ENCODE peak calls at places on chromosomes 3 and 15, in four cellular contexts. One of them, this sample, is unnamed.

GRCh38 chr3:158725348-158725966 is 6.8 kb downstream of the RARRES1 start:
- DNase-seq in uterus: peak
- DNase-seq in AG04450: peak
- DNase-seq in substantia nigra: no peak
- DNase-seq in this sample: peak

GRCh38 chr3:152328841-152329240 is 60.1 kb downstream of the MBNL1 start:
- DNase-seq in uterus: no peak
- DNase-seq in substantia nigra: no peak
- DNase-seq in AG04450: peak
- DNase-seq in this sample: peak

GRCh38 chr3:113268917-113269316 is 57.6 kb downstream of the BOC start:
- DNase-seq in uterus: no peak
- DNase-seq in substantia nigra: no peak
- DNase-seq in AG04450: no peak
- DNase-seq in this sample: no peak

GRCh38 chr3:115667175-115668065 is 44.1 kb downstream of the GAP43 start:
- DNase-seq in AG04450: no peak
- DNase-seq in uterus: no peak
- DNase-seq in substantia nigra: no peak
- DNase-seq in this sample: peak

GRCh38 chr15:56244811-56245576 is 1.3 kb upstream of the RFX7 start:
- DNase-seq in substantia nigra: peak
- DNase-seq in uterus: peak
- DNase-seq in AG04450: no peak
- DNase-seq in this sample: no peak

GRCh38 chr3:135125171-135125801 is 330.2 kb downstream of the EPHB1 start:
- DNase-seq in substantia nigra: no peak
- DNase-seq in AG04450: no peak
- DNase-seq in uterus: no peak
- DNase-seq in this sample: no peak

GRCh38 chr3:122975163-122975923 is 52.2 kb downstream of the SEMA5B start:
- DNase-seq in AG04450: no peak
- DNase-seq in substantia nigra: peak
- DNase-seq in uterus: peak
- DNase-seq in this sample: no peak

GRCh38 chr3:139358857-139359562 is 15.2 kb downstream of the MRPS22 start:
- DNase-seq in uterus: no peak
- DNase-seq in substantia nigra: no peak
- DNase-seq in AG04450: no peak
- DNase-seq in this sample: no peak

GRCh38 chr15:52362497-52362896 is 66.9 kb upstream of the MYO5C start:
- DNase-seq in AG04450: no peak
- DNase-seq in uterus: no peak
- DNase-seq in substantia nigra: no peak
- DNase-seq in this sample: peak

GRCh38 chr3:149044329-149045083 is 41.8 kb downstream of the HLTF start:
- DNase-seq in AG04450: no peak
- DNase-seq in substantia nigra: no peak
- DNase-seq in uterus: no peak
- DNase-seq in this sample: no peak

GRCh38 chr15:76793162-76793561 is 112.0 kb downstream of the SCAPER start:
- DNase-seq in uterus: no peak
- DNase-seq in substantia nigra: no peak
- DNase-seq in AG04450: no peak
- DNase-seq in this sample: no peak

GRCh38 chr3:151085889-151086483 is 522 bp downstream of the MED12L start:
- DNase-seq in substantia nigra: peak
- DNase-seq in uterus: no peak
- DNase-seq in AG04450: no peak
- DNase-seq in this sample: no peak

GRCh38 chr15:88949734-88950400 is 36.7 kb upstream of the MFGE8 start:
- DNase-seq in uterus: no peak
- DNase-seq in substantia nigra: no peak
- DNase-seq in AG04450: no peak
- DNase-seq in this sample: no peak

GRCh38 chr15:70018646-70019600 is 78.8 kb downstream of the TLE3 start:
- DNase-seq in uterus: no peak
- DNase-seq in AG04450: no peak
- DNase-seq in substantia nigra: no peak
- DNase-seq in this sample: no peak

GRCh38 chr3:130820976-130821375 is 72.9 kb upstream of the ATP2C1 start:
- DNase-seq in uterus: no peak
- DNase-seq in substantia nigra: no peak
- DNase-seq in AG04450: no peak
- DNase-seq in this sample: peak

GRCh38 chr3:74075213-74075612 is 450.5 kb upstream of the PDZRN3 start:
- DNase-seq in AG04450: no peak
- DNase-seq in uterus: no peak
- DNase-seq in substantia nigra: no peak
- DNase-seq in this sample: no peak

GRCh38 chr3:10185804-10186762 is 21.4 kb downstream of the IRAK2 start:
- DNase-seq in uterus: no peak
- DNase-seq in AG04450: no peak
- DNase-seq in substantia nigra: no peak
- DNase-seq in this sample: no peak

GRCh38 chr3:31417486-31417885 is 115.2 kb upstream of the STT3B start:
- DNase-seq in AG04450: no peak
- DNase-seq in uterus: no peak
- DNase-seq in substantia nigra: no peak
- DNase-seq in this sample: no peak

GRCh38 chr15:49644364-49644794 is 23.5 kb downstream of the DTWD1 start:
- DNase-seq in uterus: peak
- DNase-seq in AG04450: no peak
- DNase-seq in substantia nigra: no peak
- DNase-seq in this sample: no peak

GRCh38 chr3:57152761-57153160 is 12.4 kb downstream of the IL17RD start:
- DNase-seq in AG04450: no peak
- DNase-seq in uterus: no peak
- DNase-seq in substantia nigra: no peak
- DNase-seq in this sample: no peak

GRCh38 chr3:149615731-149616221 is 42.0 kb downstream of the WWTR1 start:
- DNase-seq in substantia nigra: no peak
- DNase-seq in uterus: no peak
- DNase-seq in AG04450: no peak
- DNase-seq in this sample: no peak

GRCh38 chr3:139377378-139377777 is 12.1 kb downstream of the COPB2 start:
- DNase-seq in substantia nigra: no peak
- DNase-seq in AG04450: no peak
- DNase-seq in uterus: no peak
- DNase-seq in this sample: no peak

GRCh38 chr15:44706946-44707636 is 4.0 kb downstream of the PATL2 start:
- DNase-seq in AG04450: no peak
- DNase-seq in uterus: no peak
- DNase-seq in substantia nigra: no peak
- DNase-seq in this sample: peak

GRCh38 chr3:124395165-124395564 is 335.1 kb upstream of the UMPS start:
- DNase-seq in uterus: no peak
- DNase-seq in AG04450: no peak
- DNase-seq in substantia nigra: no peak
- DNase-seq in this sample: no peak
- H3K27ac ChIP-seq in uterus: no peak
- H3K27ac ChIP-seq in AG04450: no peak
- H3K27ac ChIP-seq in substantia nigra: no peak
- H3K27ac ChIP-seq in this sample: no peak

DNA sequence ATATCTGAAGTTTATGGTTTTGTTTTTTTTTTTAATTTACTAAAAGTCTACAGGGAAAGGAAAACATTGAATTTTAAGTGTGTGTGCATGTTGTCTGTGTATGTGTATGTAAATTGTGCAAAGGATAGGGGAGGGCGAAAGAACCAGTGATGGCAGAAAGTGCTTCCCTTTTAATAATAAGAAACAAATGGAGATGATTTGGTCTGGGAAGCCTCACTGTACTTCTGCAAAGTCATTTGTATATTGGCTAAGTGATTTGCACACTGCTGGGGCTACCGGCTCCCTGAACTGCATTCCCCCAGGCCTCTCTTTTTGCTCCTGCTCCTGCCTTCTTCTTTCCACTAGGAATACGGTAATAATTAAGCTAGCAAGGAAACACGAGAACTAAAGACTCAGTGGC is 101.2 kb downstream of the CD47 start:
- DNase-seq in uterus: no peak
- DNase-seq in AG04450: no peak
- DNase-seq in substantia nigra: no peak
- DNase-seq in this sample: no peak
- H3K27ac ChIP-seq in uterus: no peak
- H3K27ac ChIP-seq in AG04450: no peak
- H3K27ac ChIP-seq in substantia nigra: no peak
- H3K27ac ChIP-seq in this sample: no peak

GRCh38 chr3:111548060-111548459 is 6.1 kb downstream of the CD96 start:
- DNase-seq in uterus: no peak
- DNase-seq in substantia nigra: no peak
- DNase-seq in AG04450: no peak
- DNase-seq in this sample: no peak
- H3K27ac ChIP-seq in uterus: no peak
- H3K27ac ChIP-seq in substantia nigra: no peak
- H3K27ac ChIP-seq in AG04450: no peak
- H3K27ac ChIP-seq in this sample: no peak

DNA sequence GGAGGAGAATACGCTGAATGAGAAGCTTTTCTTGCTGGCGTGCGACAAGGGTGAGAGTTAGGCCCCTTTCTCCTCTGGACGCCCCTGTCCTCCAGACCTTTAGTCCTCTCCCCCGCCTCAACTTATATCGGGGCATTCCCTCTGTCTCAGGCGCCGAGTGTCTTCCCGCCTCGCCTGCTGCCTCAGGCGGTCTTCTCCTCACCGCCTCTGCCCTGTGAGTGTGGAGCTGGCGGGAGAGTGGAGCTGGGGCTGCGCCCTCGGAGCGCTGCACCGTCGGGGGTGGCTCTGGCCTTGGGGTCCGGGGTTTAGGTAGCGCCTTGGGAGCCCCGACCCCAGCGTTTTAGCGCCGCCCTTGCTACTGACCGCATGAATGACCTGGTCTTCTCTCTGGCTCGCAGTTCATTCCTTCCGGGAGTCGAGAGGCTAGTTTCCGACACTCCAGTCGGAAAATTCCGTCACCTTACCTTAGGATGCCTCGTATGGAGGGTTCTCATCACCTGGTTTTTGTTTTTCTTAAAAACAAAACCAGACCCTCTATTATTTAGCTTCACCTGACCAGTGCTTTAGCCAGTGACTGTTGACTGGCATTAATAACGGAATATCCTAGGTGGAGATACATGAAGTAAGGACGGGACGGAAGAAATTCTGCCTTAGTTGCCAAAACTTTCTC is 983 bp downstream of the TRPC1 start:
- DNase-seq in uterus: peak
- DNase-seq in substantia nigra: peak
- DNase-seq in AG04450: no peak
- DNase-seq in this sample: no peak
- H3K27ac ChIP-seq in uterus: peak
- H3K27ac ChIP-seq in substantia nigra: peak
- H3K27ac ChIP-seq in AG04450: peak
- H3K27ac ChIP-seq in this sample: no peak

GRCh38 chr3:66396161-66396760 is 104.6 kb downstream of the LRIG1 start:
- DNase-seq in uterus: no peak
- DNase-seq in AG04450: no peak
- DNase-seq in substantia nigra: no peak
- DNase-seq in this sample: no peak

GRCh38 chr3:66399529-66400232 is 101.1 kb downstream of the LRIG1 start:
- DNase-seq in substantia nigra: no peak
- DNase-seq in AG04450: no peak
- DNase-seq in uterus: no peak
- DNase-seq in this sample: no peak

GRCh38 chr3:66396888-66397287 is 103.9 kb downstream of the LRIG1 start:
- DNase-seq in AG04450: no peak
- DNase-seq in uterus: no peak
- DNase-seq in substantia nigra: no peak
- DNase-seq in this sample: no peak

GRCh38 chr3:66398228-66399025 is 102.4 kb downstream of the LRIG1 start:
- DNase-seq in uterus: no peak
- DNase-seq in AG04450: peak
- DNase-seq in substantia nigra: no peak
- DNase-seq in this sample: no peak

DNA sequence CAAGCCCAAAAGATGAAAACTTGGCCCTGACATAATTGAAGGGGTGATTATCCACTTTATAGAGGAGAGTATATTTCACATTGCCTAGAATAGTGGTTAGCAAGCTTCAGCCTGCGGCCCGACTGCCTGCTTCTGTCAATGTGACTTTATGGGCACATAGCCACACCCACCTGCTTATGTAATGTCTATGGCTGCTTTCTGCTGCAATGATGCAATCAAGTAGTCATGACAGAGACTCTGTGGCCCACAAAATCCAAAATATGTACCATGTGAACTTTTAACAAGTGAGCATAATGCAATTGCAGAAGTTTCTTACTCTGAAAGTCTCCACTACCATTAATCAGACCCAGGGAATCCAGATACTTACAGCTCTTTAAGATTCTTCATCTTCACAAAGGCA is 103.1 kb downstream of the LRIG1 start:
- DNase-seq in AG04450: no peak
- DNase-seq in substantia nigra: no peak
- DNase-seq in uterus: peak
- DNase-seq in this sample: no peak
- H3K27ac ChIP-seq in AG04450: no peak
- H3K27ac ChIP-seq in substantia nigra: peak
- H3K27ac ChIP-seq in uterus: no peak
- H3K27ac ChIP-seq in this sample: peak

GRCh38 chr3:196422976-196423781 is 9.0 kb downstream of the UBXN7 start:
- DNase-seq in substantia nigra: peak
- DNase-seq in uterus: peak
- DNase-seq in AG04450: no peak
- DNase-seq in this sample: no peak
- H3K27ac ChIP-seq in substantia nigra: peak
- H3K27ac ChIP-seq in uterus: no peak
- H3K27ac ChIP-seq in AG04450: no peak
- H3K27ac ChIP-seq in this sample: no peak

GRCh38 chr3:124117486-124117885 is 125.6 kb upstream of the ROPN1 start:
- DNase-seq in AG04450: peak
- DNase-seq in uterus: peak
- DNase-seq in substantia nigra: no peak
- DNase-seq in this sample: no peak

GRCh38 chr3:124125320-124125719 is 133.4 kb upstream of the ROPN1 start:
- DNase-seq in substantia nigra: no peak
- DNase-seq in uterus: no peak
- DNase-seq in AG04450: no peak
- DNase-seq in this sample: no peak

GRCh38 chr3:124118397-124118796 is 126.5 kb upstream of the ROPN1 start:
- DNase-seq in uterus: no peak
- DNase-seq in AG04450: no peak
- DNase-seq in substantia nigra: no peak
- DNase-seq in this sample: no peak

GRCh38 chr3:124119056-124119721 is 127.3 kb upstream of the ROPN1 start:
- DNase-seq in AG04450: peak
- DNase-seq in uterus: peak
- DNase-seq in substantia nigra: no peak
- DNase-seq in this sample: no peak

GRCh38 chr3:124121379-124122336 is 129.7 kb upstream of the ROPN1 start:
- DNase-seq in substantia nigra: no peak
- DNase-seq in uterus: no peak
- DNase-seq in AG04450: no peak
- DNase-seq in this sample: no peak
- H3K27ac ChIP-seq in substantia nigra: no peak
- H3K27ac ChIP-seq in uterus: no peak
- H3K27ac ChIP-seq in AG04450: no peak
- H3K27ac ChIP-seq in this sample: no peak

This sample was measured in epithelial cell of prostate.